ENCODE peak calls at places on chromosomes 4 and X, in four cellular contexts. One of them, this sample, is unnamed.
A peak's percentile ranks its signal among the peaks of the same experiment; 100 is the strongest.

GRCh38 chrX:135327299-135327698 is 18.0 kb downstream of the ETDC start:
- DNase-seq in kidney epithelial cell: peak; percentile 31
- DNase-seq in SK-N-MC: no peak
- DNase-seq in IMR-90: peak; percentile 94
- DNase-seq in this sample: peak; percentile 59

GRCh38 chr4:104795264-104795934 is 300.7 kb upstream of the CXXC4 start:
- DNase-seq in kidney epithelial cell: no peak
- DNase-seq in SK-N-MC: no peak
- DNase-seq in IMR-90: no peak
- DNase-seq in this sample: no peak

GRCh38 chrX:105876658-105877057 is 54.3 kb downstream of the NRK start:
- DNase-seq in kidney epithelial cell: no peak
- DNase-seq in SK-N-MC: no peak
- DNase-seq in IMR-90: peak; percentile 19
- DNase-seq in this sample: peak; percentile 4

GRCh38 chrX:110163488-110163887 is 154.4 kb downstream of the AMMECR1 start:
- DNase-seq in kidney epithelial cell: no peak
- DNase-seq in SK-N-MC: no peak
- DNase-seq in IMR-90: peak; percentile 66
- DNase-seq in this sample: no peak

GRCh38 chr4:173213296-173213695 is 44.7 kb downstream of the GALNT7 start:
- DNase-seq in kidney epithelial cell: no peak
- DNase-seq in SK-N-MC: no peak
- DNase-seq in IMR-90: no peak
- DNase-seq in this sample: no peak

GRCh38 chr4:54091637-54092404 is 8.1 kb upstream of the GSX2 start:
- DNase-seq in kidney epithelial cell: no peak
- DNase-seq in SK-N-MC: no peak
- DNase-seq in IMR-90: peak; percentile 70
- DNase-seq in this sample: peak; percentile 78

GRCh38 chrX:46912673-46913491 is 661 bp downstream of the JADE3 start:
- DNase-seq in kidney epithelial cell: no peak
- DNase-seq in SK-N-MC: no peak
- DNase-seq in IMR-90: peak; percentile 14
- DNase-seq in this sample: peak; percentile 27

GRCh38 chr4:2432991-2433530 is 14.3 kb downstream of the CFAP99 start:
- DNase-seq in kidney epithelial cell: no peak
- DNase-seq in SK-N-MC: no peak
- DNase-seq in IMR-90: peak; percentile 64
- DNase-seq in this sample: no peak

GRCh38 chr4:54090804-54091623 is 8.9 kb upstream of the GSX2 start:
- DNase-seq in kidney epithelial cell: no peak
- DNase-seq in SK-N-MC: no peak
- DNase-seq in IMR-90: peak; percentile 33
- DNase-seq in this sample: peak; percentile 41

GRCh38 chr4:137739391-137739790 is 207.1 kb upstream of the PCDH18 start:
- DNase-seq in kidney epithelial cell: no peak
- DNase-seq in SK-N-MC: no peak
- DNase-seq in IMR-90: no peak
- DNase-seq in this sample: no peak

GRCh38 chr4:110154586-110154985 is 43.8 kb downstream of the ELOVL6 start:
- DNase-seq in kidney epithelial cell: no peak
- DNase-seq in SK-N-MC: no peak
- DNase-seq in IMR-90: no peak
- DNase-seq in this sample: no peak

GRCh38 chr4:107276052-107276451 is 239.9 kb upstream of the DKK2 start:
- DNase-seq in kidney epithelial cell: no peak
- DNase-seq in SK-N-MC: no peak
- DNase-seq in IMR-90: no peak
- DNase-seq in this sample: no peak

GRCh38 chr4:338759-339097 is 1.1 kb downstream of the ZNF141 start:
- DNase-seq in kidney epithelial cell: no peak
- DNase-seq in SK-N-MC: no peak
- DNase-seq in IMR-90: no peak
- DNase-seq in this sample: peak; percentile 11

GRCh38 chr4:129362685-129363274 is 266.8 kb downstream of the C4orf33 start:
- DNase-seq in kidney epithelial cell: no peak
- DNase-seq in SK-N-MC: peak; percentile 70
- DNase-seq in IMR-90: peak; percentile 60
- DNase-seq in this sample: peak; percentile 74

GRCh38 chr4:141126769-141127168 is 6.5 kb downstream of the RNF150 start:
- DNase-seq in kidney epithelial cell: no peak
- DNase-seq in SK-N-MC: peak; percentile 37
- DNase-seq in IMR-90: peak; percentile 65
- DNase-seq in this sample: no peak

GRCh38 chrX:45142185-45142584 is 58.5 kb downstream of the DIPK2B start:
- DNase-seq in kidney epithelial cell: no peak
- DNase-seq in SK-N-MC: no peak
- DNase-seq in IMR-90: no peak
- DNase-seq in this sample: no peak

GRCh38 chr4:94416981-94417380 is 34.8 kb upstream of the PDLIM5 start:
- DNase-seq in kidney epithelial cell: no peak
- DNase-seq in SK-N-MC: no peak
- DNase-seq in IMR-90: no peak
- DNase-seq in this sample: no peak

GRCh38 chr4:55635760-55636621 is at the start of gene NMU:
- DNase-seq in kidney epithelial cell: no peak
- DNase-seq in SK-N-MC: no peak
- DNase-seq in IMR-90: no peak
- DNase-seq in this sample: no peak

GRCh38 chr4:8917321-8917811 is 45.7 kb upstream of the HMX1 start:
- DNase-seq in kidney epithelial cell: no peak
- DNase-seq in SK-N-MC: no peak
- DNase-seq in IMR-90: no peak
- DNase-seq in this sample: no peak

GRCh38 chr4:8869879-8870646 is 1.6 kb downstream of the HMX1 start:
- DNase-seq in kidney epithelial cell: no peak
- DNase-seq in SK-N-MC: no peak
- DNase-seq in IMR-90: no peak
- DNase-seq in this sample: no peak

GRCh38 chrX:118644378-118644777 is 83.0 kb upstream of the IL13RA1 start:
- DNase-seq in kidney epithelial cell: peak; percentile 7
- DNase-seq in SK-N-MC: no peak
- DNase-seq in IMR-90: peak; percentile 68
- DNase-seq in this sample: peak; percentile 46

GRCh38 chrX:119118780-119119395 is 8.7 kb downstream of the KIAA1210 start:
- DNase-seq in kidney epithelial cell: no peak
- DNase-seq in SK-N-MC: peak; percentile 12
- DNase-seq in IMR-90: peak; percentile 42
- DNase-seq in this sample: peak; percentile 35

GRCh38 chr4:170248029-170248428 is 158.3 kb upstream of the AADAT start:
- DNase-seq in kidney epithelial cell: no peak
- DNase-seq in SK-N-MC: no peak
- DNase-seq in IMR-90: no peak
- DNase-seq in this sample: no peak

GRCh38 chrX:23616361-23616760 is 50.9 kb upstream of the PRDX4 start:
- DNase-seq in kidney epithelial cell: no peak
- DNase-seq in SK-N-MC: no peak
- DNase-seq in IMR-90: peak; percentile 38
- DNase-seq in this sample: peak; percentile 23

GRCh38 chr4:4580494-4580893 is 38.6 kb upstream of the STX18 start:
- DNase-seq in kidney epithelial cell: no peak
- DNase-seq in SK-N-MC: no peak
- DNase-seq in IMR-90: no peak
- DNase-seq in this sample: no peak

GRCh38 chrX:110563276-110563675 is 204.6 kb downstream of the RTL9 start:
- DNase-seq in kidney epithelial cell: no peak
- DNase-seq in SK-N-MC: no peak
- DNase-seq in IMR-90: no peak
- DNase-seq in this sample: no peak

GRCh38 chr4:99968330-99968729 is 18.3 kb upstream of the H2AZ1 start:
- DNase-seq in kidney epithelial cell: peak; percentile 63
- DNase-seq in SK-N-MC: no peak
- DNase-seq in IMR-90: peak; percentile 93
- DNase-seq in this sample: peak; percentile 66

GRCh38 chr4:151675366-151676060 is 85.3 kb downstream of the GATB start:
- DNase-seq in kidney epithelial cell: no peak
- DNase-seq in SK-N-MC: no peak
- DNase-seq in IMR-90: no peak
- DNase-seq in this sample: no peak

GRCh38 chr4:164384416-164384815 is 369.5 kb upstream of the SMIM31 start:
- DNase-seq in kidney epithelial cell: no peak
- DNase-seq in SK-N-MC: no peak
- DNase-seq in IMR-90: no peak
- DNase-seq in this sample: no peak

GRCh38 chr4:164379694-164380093 is 374.2 kb upstream of the SMIM31 start:
- DNase-seq in kidney epithelial cell: no peak
- DNase-seq in SK-N-MC: no peak
- DNase-seq in IMR-90: no peak
- DNase-seq in this sample: no peak

GRCh38 chr4:164381859-164382258 is 372.1 kb upstream of the SMIM31 start:
- DNase-seq in kidney epithelial cell: no peak
- DNase-seq in SK-N-MC: no peak
- DNase-seq in IMR-90: no peak
- DNase-seq in this sample: no peak

GRCh38 chr4:164383187-164384181 is 370.4 kb upstream of the SMIM31 start:
- DNase-seq in kidney epithelial cell: no peak
- DNase-seq in SK-N-MC: no peak
- DNase-seq in IMR-90: peak; percentile 0
- DNase-seq in this sample: no peak
- H3K4me3 ChIP-seq in kidney epithelial cell: peak overlapping the region; percentile 58
- H3K4me3 ChIP-seq in SK-N-MC: peak overlapping the region; percentile 78
- H3K4me3 ChIP-seq in IMR-90: no peak overlapping the region
- H3K4me3 ChIP-seq in this sample: no peak overlapping the region

GRCh38 chr4:125390727-125391126 is 76.0 kb downstream of the FAT4 start:
- DNase-seq in kidney epithelial cell: no peak
- DNase-seq in SK-N-MC: no peak
- DNase-seq in IMR-90: no peak
- DNase-seq in this sample: no peak
- H3K4me3 ChIP-seq in kidney epithelial cell: no peak overlapping the region
- H3K4me3 ChIP-seq in SK-N-MC: no peak overlapping the region
- H3K4me3 ChIP-seq in IMR-90: peak overlapping the region; percentile 4
- H3K4me3 ChIP-seq in this sample: no peak overlapping the region

GRCh38 chr4:6944311-6945051 is 34.9 kb downstream of the TBC1D14 start:
- DNase-seq in kidney epithelial cell: no peak
- DNase-seq in SK-N-MC: no peak
- DNase-seq in IMR-90: no peak
- DNase-seq in this sample: peak; percentile 16
- H3K4me3 ChIP-seq in kidney epithelial cell: no peak overlapping the region
- H3K4me3 ChIP-seq in SK-N-MC: no peak overlapping the region
- H3K4me3 ChIP-seq in IMR-90: no peak overlapping the region
- H3K4me3 ChIP-seq in this sample: no peak overlapping the region

DNA sequence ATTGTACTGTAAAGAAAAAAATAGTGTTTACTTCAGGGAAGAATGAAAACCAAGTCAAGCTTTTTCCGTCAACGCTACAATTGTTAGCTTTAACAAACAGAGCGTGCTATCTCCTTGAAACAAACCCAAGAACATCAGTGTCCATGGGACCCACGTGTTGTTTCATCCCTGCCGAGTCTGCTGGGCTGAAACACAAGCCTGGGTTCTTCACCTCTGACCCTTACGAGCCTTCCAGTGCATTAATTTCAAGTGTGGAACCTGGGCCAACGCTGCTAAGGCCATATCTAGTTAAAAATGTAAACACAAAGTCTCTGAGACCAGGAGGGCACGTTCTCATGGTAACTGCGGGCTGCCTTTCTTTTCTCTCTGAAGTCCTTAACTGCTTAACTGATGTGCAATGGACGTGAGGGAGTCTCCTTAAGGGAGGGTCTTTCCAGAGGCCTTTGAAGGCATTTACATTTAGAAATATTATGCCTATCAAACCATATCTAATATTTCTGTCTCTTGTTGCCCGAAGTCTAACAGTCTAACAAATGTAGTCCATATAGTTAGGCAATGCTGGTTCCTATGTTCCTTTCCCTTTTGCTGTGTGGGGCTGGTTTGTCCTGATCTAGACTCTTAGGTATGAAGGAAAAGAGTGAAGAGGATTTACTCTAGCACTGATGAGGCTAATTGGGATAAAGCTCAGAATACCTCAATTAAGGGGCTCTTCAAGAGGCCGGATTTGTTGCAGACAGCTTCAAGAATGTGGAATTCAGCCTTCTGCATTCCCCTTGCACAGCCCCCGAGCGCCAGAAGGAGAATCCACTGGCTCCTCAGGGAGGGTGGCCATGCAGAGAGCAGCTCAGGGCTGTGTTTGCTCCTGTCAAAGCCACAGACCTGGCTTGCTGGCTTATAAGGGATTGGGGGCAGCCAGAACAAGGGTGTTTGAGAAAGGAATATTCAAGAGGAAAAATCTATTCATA is 36.5 kb downstream of the ING2 start:
- DNase-seq in kidney epithelial cell: no peak
- DNase-seq in SK-N-MC: no peak
- DNase-seq in IMR-90: peak; percentile 49
- DNase-seq in this sample: peak; percentile 60
- H3K4me3 ChIP-seq in kidney epithelial cell: no peak overlapping the region
- H3K4me3 ChIP-seq in SK-N-MC: no peak overlapping the region
- H3K4me3 ChIP-seq in IMR-90: no peak overlapping the region
- H3K4me3 ChIP-seq in this sample: no peak overlapping the region

GRCh38 chr4:82891728-82892466 is 944 bp upstream of the SEC31A start:
- DNase-seq in kidney epithelial cell: no peak
- DNase-seq in SK-N-MC: no peak
- DNase-seq in IMR-90: peak; percentile 35
- DNase-seq in this sample: peak; percentile 53

GRCh38 chr4:82890602-82890912 is 396 bp downstream of the SEC31A start:
- DNase-seq in kidney epithelial cell: no peak
- DNase-seq in SK-N-MC: no peak
- DNase-seq in IMR-90: no peak
- DNase-seq in this sample: no peak

GRCh38 chr4:82890913-82891727 is at the start of gene SEC31A:
- DNase-seq in kidney epithelial cell: peak; percentile 61
- DNase-seq in SK-N-MC: no peak
- DNase-seq in IMR-90: peak; percentile 92
- DNase-seq in this sample: peak; percentile 97

GRCh38 chr4:82893942-82894341 is 3.0 kb upstream of the SEC31A start:
- DNase-seq in kidney epithelial cell: no peak
- DNase-seq in SK-N-MC: no peak
- DNase-seq in IMR-90: no peak
- DNase-seq in this sample: peak; percentile 71

GRCh38 chr4:82892467-82892802 is 1.5 kb upstream of the SEC31A start:
- DNase-seq in kidney epithelial cell: no peak
- DNase-seq in SK-N-MC: no peak
- DNase-seq in IMR-90: no peak
- DNase-seq in this sample: no peak
- H3K4me3 ChIP-seq in kidney epithelial cell: no peak overlapping the region
- H3K4me3 ChIP-seq in SK-N-MC: peak overlapping the region; percentile 90
- H3K4me3 ChIP-seq in IMR-90: no peak overlapping the region
- H3K4me3 ChIP-seq in this sample: no peak overlapping the region

DNA sequence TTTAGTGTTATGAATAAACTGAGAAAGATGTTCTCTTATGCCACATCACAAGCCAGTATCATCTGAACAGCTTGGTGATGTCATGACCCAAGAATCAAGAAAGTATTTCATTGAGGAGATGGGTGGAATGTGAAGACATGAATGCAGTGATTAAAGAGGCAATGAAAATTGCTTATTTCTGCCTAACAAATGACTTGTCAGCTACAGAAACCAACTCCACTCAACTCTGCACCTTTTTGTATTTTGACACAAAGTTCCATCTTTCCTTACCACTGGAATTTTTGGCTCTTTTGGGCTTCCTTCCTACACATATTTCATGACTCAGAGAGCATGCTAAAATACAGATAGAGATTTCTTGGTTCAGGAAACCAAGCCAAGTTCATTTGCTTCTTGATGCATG is 174.2 kb downstream of the HHIP start:
- DNase-seq in kidney epithelial cell: no peak
- DNase-seq in SK-N-MC: no peak
- DNase-seq in IMR-90: peak; percentile 11
- DNase-seq in this sample: peak; percentile 25
- H3K4me3 ChIP-seq in kidney epithelial cell: no peak overlapping the region
- H3K4me3 ChIP-seq in SK-N-MC: no peak overlapping the region
- H3K4me3 ChIP-seq in IMR-90: no peak overlapping the region
- H3K4me3 ChIP-seq in this sample: no peak overlapping the region